ENCODE peak calls at places on chromosome 1, in nine cellular contexts. P is Peyer's patch; H is fibroblast of lung; M is astrocyte; A is CD4-positive, alpha-beta T cell; C is tibial artery; R is PC-3; N is hepatocyte; K is mesendoderm. U is an unnamed sample.

GRCh38 chr1:1891349-1892078 is 627 bp upstream of the GNB1 start:
- DNase-seq in P (peak; percentile 88), H (peak; percentile 33), M (no peak), A (peak; percentile 75), C (peak; percentile 77), R (peak; percentile 75), N (peak; percentile 81), K (peak; percentile 67), U (peak; percentile 59)

GRCh38 chr1:42913426-42914091 is 45.1 kb downstream of the SLC2A1 start:
- DNase-seq in P (peak; percentile 50), H (peak; percentile 88), M (peak; percentile 57), A (no peak), C (peak; percentile 57), R (peak; percentile 86), N (peak; percentile 76), K (peak; percentile 94), U (no peak)

GRCh38 chr1:100502052-100502792 is 35.7 kb upstream of the GPR88 start:
- DNase-seq in P (no peak), H (no peak), M (no peak), A (no peak), C (no peak), R (peak; percentile 93), N (no peak), K (no peak), U (no peak)

GRCh38 chr1:206513312-206514111 is 6.2 kb downstream of the RASSF5 start:
- DNase-seq in P (peak; percentile 24), H (peak; percentile 93), M (peak; percentile 84), A (no peak), C (peak; percentile 77), R (peak; percentile 98), N (peak; percentile 49), K (no peak), U (no peak)

GRCh38 chr1:35646043-35646442 is 4.7 kb upstream of the PSMB2 start:
- DNase-seq in P (no peak), H (no peak), M (no peak), A (no peak), C (no peak), R (peak; percentile 34), N (no peak), K (peak; percentile 33), U (no peak)

GRCh38 chr1:19361231-19362147 is 49.4 kb downstream of the SLC66A1 start:
- DNase-seq in P (no peak), H (peak; percentile 51), M (peak; percentile 40), A (no peak), C (no peak), R (peak; percentile 77), N (no peak), K (no peak), U (no peak)

GRCh38 chr1:9482816-9483572 is 56.3 kb upstream of the SLC25A33 start:
- DNase-seq in P (no peak), H (no peak), M (no peak), A (no peak), C (no peak), R (no peak), N (no peak), K (no peak), U (no peak)

GRCh38 chr1:1091344-1092148 is 17.4 kb upstream of the RNF223 start:
- DNase-seq in P (no peak), H (no peak), M (no peak), A (no peak), C (peak; percentile 17), R (no peak), N (peak; percentile 6), K (no peak), U (no peak)

GRCh38 chr1:21669287-21670058 is at the start of gene RAP1GAP:
- DNase-seq in P (no peak), H (no peak), M (no peak), A (peak; percentile 37), C (no peak), R (no peak), N (peak; percentile 83), K (peak; percentile 71), U (no peak)

GRCh38 chr1:202329891-202330290 is 11.8 kb downstream of the UBE2T start:
- DNase-seq in P (no peak), H (no peak), M (no peak), A (no peak), C (no peak), R (no peak), N (no peak), K (peak; percentile 50), U (no peak)

GRCh38 chr1:229305402-229305801 is 34.5 kb downstream of the RAB4A start:
- DNase-seq in P (no peak), H (no peak), M (no peak), A (no peak), C (no peak), R (no peak), N (no peak), K (no peak), U (no peak)

GRCh38 chr1:1627261-1627841 is 4.6 kb upstream of the MMP23B start:
- DNase-seq in P (no peak), H (no peak), M (no peak), A (no peak), C (no peak), R (no peak), N (no peak), K (no peak), U (no peak)

GRCh38 chr1:24248859-24249258 is 61.8 kb upstream of the IFNLR1 start:
- DNase-seq in P (no peak), H (no peak), M (no peak), A (no peak), C (no peak), R (no peak), N (no peak), K (peak; percentile 51), U (no peak)

GRCh38 chr1:160910351-160910750 is 25.4 kb upstream of the ITLN1 start:
- DNase-seq in P (no peak), H (no peak), M (no peak), A (no peak), C (no peak), R (no peak), N (no peak), K (no peak), U (no peak)

GRCh38 chr1:46394108-46394871 is at the start of gene FAAH:
- DNase-seq in P (no peak), H (peak; percentile 40), M (peak; percentile 36), A (peak; percentile 40), C (no peak), R (no peak), N (peak; percentile 89), K (peak; percentile 85), U (peak; percentile 41)
- H3K27ac ChIP-seq in P (peak within 1 kb of the TSS; percentile 91), H (no peak within 1 kb of the TSS), M (no peak within 1 kb of the TSS), A (no peak within 1 kb of the TSS), C (peak within 1 kb of the TSS; percentile 27), R (no peak within 1 kb of the TSS), N (peak within 1 kb of the TSS; percentile 78), K (no peak within 1 kb of the TSS), U (peak within 1 kb of the TSS; percentile 24)

DNA sequence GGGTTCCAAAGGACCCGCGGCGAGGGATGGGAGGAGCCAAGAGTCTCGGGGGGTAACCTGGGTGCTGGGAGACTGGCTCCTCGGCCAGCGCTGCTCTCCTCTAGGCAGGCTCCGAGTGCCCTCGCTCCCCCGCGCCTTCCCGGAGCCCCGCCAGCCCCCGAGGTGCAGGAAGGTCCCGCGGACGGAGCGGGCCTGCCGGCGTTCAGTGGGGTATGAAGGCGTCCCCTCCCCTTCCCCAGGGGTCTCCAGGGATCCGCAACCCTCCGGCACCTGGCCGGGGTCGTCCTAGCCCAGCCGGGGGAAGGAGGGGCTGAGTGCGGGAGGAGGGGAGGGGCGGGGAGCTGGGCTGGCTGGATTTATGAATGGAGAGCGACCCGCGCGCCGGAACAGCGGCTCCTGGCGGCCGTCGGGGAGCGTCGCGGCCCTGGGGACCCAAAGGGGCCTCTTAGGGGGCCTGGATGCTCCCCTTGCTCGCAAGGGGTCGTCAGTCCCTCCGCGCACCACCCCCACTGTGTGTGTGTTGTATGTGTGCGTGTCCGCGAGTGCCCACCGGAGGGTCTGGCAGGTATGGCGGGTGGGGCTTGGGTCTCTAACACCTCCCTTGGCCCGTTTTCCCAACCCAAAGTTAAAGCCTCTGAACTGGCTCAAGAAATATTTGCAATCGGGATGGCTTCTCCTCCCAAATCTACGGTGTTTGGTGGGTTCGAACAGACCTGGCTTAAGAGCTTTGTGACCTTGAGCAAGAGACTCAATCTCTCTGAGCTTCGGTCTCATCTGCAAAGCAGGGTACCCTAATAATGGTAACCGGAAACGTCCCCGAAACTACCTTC is 643 bp downstream of the HCRTR1 start:
- DNase-seq in P (no peak), H (peak; percentile 26), M (no peak), A (peak; percentile 29), C (no peak), R (peak; percentile 54), N (peak; percentile 83), K (peak; percentile 67), U (no peak)
- H3K27ac ChIP-seq in P (no peak overlapping the region), H (no peak overlapping the region), M (no peak overlapping the region), A (no peak overlapping the region), C (no peak overlapping the region), R (no peak overlapping the region), N (no peak overlapping the region), K (no peak overlapping the region), U (no peak overlapping the region)

GRCh38 chr1:115215703-115216521 is 122.1 kb downstream of the NGF start:
- DNase-seq in P (no peak), H (no peak), M (no peak), A (no peak), C (no peak), R (peak; percentile 81), N (no peak), K (no peak), U (no peak)
- H3K27ac ChIP-seq in P (no peak overlapping the region), H (no peak overlapping the region), M (no peak overlapping the region), A (no peak overlapping the region), C (no peak overlapping the region), R (peak overlapping the region; percentile 89), N (no peak overlapping the region), K (no peak overlapping the region), U (no peak overlapping the region)

GRCh38 chr1:95096218-95096841 is 20.8 kb upstream of the TLCD4 start:
- DNase-seq in P (no peak), H (no peak), M (no peak), A (no peak), C (no peak), R (peak; percentile 86), N (no peak), K (no peak), U (no peak)
- H3K27ac ChIP-seq in P (peak overlapping the region; percentile 16), H (no peak overlapping the region), M (no peak overlapping the region), A (no peak overlapping the region), C (no peak overlapping the region), R (peak overlapping the region; percentile 76), N (peak overlapping the region; percentile 44), K (no peak overlapping the region), U (no peak overlapping the region)